ENCODE peak calls at places on chromosomes 12 and 14, in six cellular contexts. A is tibial nerve, M is SK-MEL-5, J is DMS53, I is nucleus accumbens, W is Peyer's patch. P is an unnamed sample.

GRCh38 chr12:126936181-126936851 is 1330.7 kb upstream of the TMEM132C start:
- DNase-seq in W (peak; percentile 46), A (no peak), M (no peak), J (no peak), I (no peak), P (no peak)

GRCh38 chr12:104750061-104750460 is 208.0 kb downstream of the SLC41A2 start:
- DNase-seq in M (no peak), J (peak; percentile 35), I (no peak), W (peak; percentile 64), A (no peak), P (no peak)

GRCh38 chr12:9673404-9674225 is 4.1 kb downstream of the CLEC2D start:
- DNase-seq in M (peak; percentile 88), I (no peak), A (no peak), W (peak; percentile 81), J (peak; percentile 71), P (no peak)

GRCh38 chr12:31008241-31008711 is 65.4 kb upstream of the DDX11 start:
- DNase-seq in M (no peak), J (no peak), A (no peak), W (peak; percentile 23), I (no peak), P (peak; percentile 93)

GRCh38 chr12:79885956-79886490 is 48.9 kb downstream of the PPP1R12A start:
- DNase-seq in A (no peak), J (no peak), M (no peak), I (no peak), W (no peak), P (no peak)

GRCh38 chr12:2179953-2180736 is 127.4 kb downstream of the CACNA1C start:
- DNase-seq in W (peak; percentile 64), J (no peak), A (no peak), M (no peak), I (no peak), P (no peak)

GRCh38 chr14:74018029-74018703 is 922 bp downstream of the ENTPD5 start:
- DNase-seq in M (no peak), I (no peak), A (no peak), W (no peak), J (peak; percentile 60), P (peak; percentile 23)

GRCh38 chr14:22025884-22026283 is 352.3 kb upstream of the OR4E1 start:
- DNase-seq in W (no peak), A (no peak), I (no peak), M (no peak), J (no peak), P (no peak)

GRCh38 chr12:79673334-79673733 is 17.4 kb downstream of the PAWR start:
- DNase-seq in A (no peak), W (no peak), M (no peak), J (peak; percentile 67), I (no peak), P (no peak)

GRCh38 chr12:92739099-92739498 is 36.3 kb downstream of the PLEKHG7 start:
- DNase-seq in I (no peak), M (no peak), W (no peak), J (peak; percentile 17), A (no peak), P (no peak)

GRCh38 chr14:51451561-51451960 is 200.1 kb upstream of the FRMD6 start:
- DNase-seq in I (no peak), M (peak; percentile 70), W (no peak), A (no peak), J (no peak), P (no peak)

GRCh38 chr12:93378373-93379310 is 917 bp downstream of the NUDT4 start:
- DNase-seq in M (peak; percentile 54), J (peak; percentile 79), I (no peak), A (no peak), W (peak; percentile 75), P (peak; percentile 30)

GRCh38 chr12:78035913-78036658 is 205.4 kb downstream of the NAV3 start:
- DNase-seq in W (no peak), I (no peak), J (no peak), A (no peak), M (no peak), P (no peak)

GRCh38 chr12:7439579-7440505 is 4.1 kb downstream of the CD163L1 start:
- DNase-seq in M (peak; percentile 65), A (no peak), J (peak; percentile 99), W (peak; percentile 58), I (no peak), P (no peak)

GRCh38 chr14:72812292-72812851 is 81.5 kb downstream of the DPF3 start:
- DNase-seq in A (no peak), J (no peak), W (no peak), M (no peak), I (no peak), P (no peak)

GRCh38 chr14:63435838-63436237 is 107.3 kb downstream of the PPP2R5E start:
- DNase-seq in I (no peak), M (peak; percentile 41), A (peak; percentile 35), J (no peak), W (peak; percentile 72), P (no peak)

GRCh38 chr12:49332891-49333371 is 4.1 kb downstream of the C1QL4 start:
- DNase-seq in I (no peak), J (peak; percentile 60), A (no peak), W (no peak), M (no peak), P (no peak)

GRCh38 chr12:81092053-81092452 is 14.2 kb downstream of the ACSS3 start:
- DNase-seq in M (no peak), W (no peak), A (no peak), I (no peak), J (no peak), P (no peak)

GRCh38 chr12:94150483-94151225 is 2.3 kb downstream of the PLXNC1 start:
- DNase-seq in A (no peak), W (peak; percentile 72), I (no peak), J (peak; percentile 29), M (no peak), P (no peak)

GRCh38 chr12:17020765-17021164 is 414.8 kb upstream of the LMO3 start:
- DNase-seq in J (no peak), A (no peak), W (no peak), I (no peak), M (no peak), P (no peak)

GRCh38 chr12:45863332-45863731 is 127.0 kb downstream of the SCAF11 start:
- DNase-seq in W (no peak), J (no peak), A (no peak), M (no peak), I (no peak), P (no peak)

GRCh38 chr12:58920102-58920955 is at the start of gene LRIG3:
- DNase-seq in J (peak; percentile 95), I (peak; percentile 6), W (peak; percentile 89), A (peak; percentile 87), M (peak; percentile 87), P (peak; percentile 41)

GRCh38 chr12:98516184-98516873 is 939 bp downstream of the TMPO start:
- DNase-seq in I (no peak), M (peak; percentile 92), A (peak; percentile 33), J (peak; percentile 97), W (peak; percentile 91), P (peak; percentile 51)

GRCh38 chr12:6084261-6084968 is 40.1 kb downstream of the VWF start:
- DNase-seq in W (peak; percentile 36), I (no peak), J (no peak), A (no peak), M (no peak), P (no peak)

GRCh38 chr12:106522708-106523107 is 60.1 kb upstream of the RFX4 start:
- DNase-seq in M (no peak), J (peak; percentile 38), A (no peak), I (no peak), W (no peak), P (no peak)

GRCh38 chr12:12267801-12268200 is 957 bp upstream of the LRP6 start:
- DNase-seq in W (no peak), I (no peak), J (peak; percentile 80), M (no peak), A (no peak), P (no peak)

GRCh38 chr14:67311868-67312267 is 47.7 kb downstream of the ATP6V1D start:
- DNase-seq in I (no peak), W (no peak), J (peak; percentile 3), M (no peak), A (no peak), P (no peak)

GRCh38 chr12:89474615-89475014 is 50.0 kb downstream of the GALNT4 start:
- DNase-seq in J (peak; percentile 26), M (peak; percentile 26), I (no peak), A (no peak), W (no peak), P (no peak)

GRCh38 chr12:102096855-102097254 is 23.1 kb downstream of the NUP37 start:
- DNase-seq in M (no peak), A (no peak), I (no peak), J (peak; percentile 52), W (no peak), P (no peak)

GRCh38 chr12:100959481-100959880 is 164.9 kb downstream of the ANO4 start:
- DNase-seq in W (no peak), I (no peak), M (no peak), J (peak; percentile 6), A (no peak), P (no peak)

GRCh38 chr12:89662623-89663022 is 46.0 kb downstream of the ATP2B1 start:
- DNase-seq in M (no peak), W (no peak), J (no peak), A (no peak), I (no peak), P (no peak)

GRCh38 chr12:3101309-3102022 is 24.3 kb downstream of the TSPAN9 start:
- DNase-seq in J (no peak), I (no peak), W (no peak), M (no peak), A (no peak), P (no peak)

P was measured in DMS 273 treated with DMSO at 0.1 percent for 48 hours.